ENCODE peak calls at places on chromosome 20, in nine cellular contexts. A is NAMALWA, L is A549, U is hippocampal formation, G is NCI-H1436, N is A673, R is NCI-H2081, S is GF-D8, O is GM13976. J is an unnamed sample.

GRCh38 chr20:35434085-35435005 is 3.7 kb downstream of the GDF5 start:
- DNase-seq in U (no peak), O (no peak), N (no peak), A (no peak), G (no peak), R (no peak), L (no peak), S (no peak), J (no peak)

GRCh38 chr20:38805958-38806854 is 709 bp downstream of the PPP1R16B start:
- DNase-seq in N (no peak), O (peak; percentile 61), G (no peak), L (no peak), U (no peak), R (peak; percentile 8), A (peak; percentile 58), S (no peak), J (peak; percentile 67)

GRCh38 chr20:19288061-19288460 is 75.6 kb downstream of the SLC24A3 start:
- DNase-seq in U (no peak), N (no peak), R (no peak), L (no peak), S (no peak), G (no peak), O (no peak), A (no peak), J (no peak)

GRCh38 chr20:35988910-35989463 is 20.6 kb downstream of the CNBD2 start:
- DNase-seq in O (no peak), R (no peak), U (no peak), N (no peak), A (no peak), G (no peak), S (no peak), L (no peak), J (no peak)

GRCh38 chr20:34984756-34985261 is 29.1 kb downstream of the MYH7B start:
- DNase-seq in S (no peak), O (no peak), N (no peak), G (no peak), U (no peak), R (no peak), L (no peak), A (no peak), J (no peak)

GRCh38 chr20:45082468-45082867 is 18.5 kb downstream of the KCNS1 start:
- DNase-seq in U (no peak), R (no peak), L (no peak), O (no peak), A (no peak), N (no peak), G (no peak), S (no peak), J (no peak)

GRCh38 chr20:32332614-32333013 is 25.5 kb upstream of the ASXL1 start:
- DNase-seq in R (no peak), S (no peak), A (no peak), O (no peak), U (no peak), N (no peak), L (no peak), G (no peak), J (no peak)

GRCh38 chr20:59735917-59736316 is 131.6 kb downstream of the PHACTR3 start:
- DNase-seq in R (no peak), O (no peak), U (peak; percentile 29), S (no peak), A (no peak), G (no peak), L (no peak), N (no peak), J (no peak)

GRCh38 chr20:63430891-63431290 is 41.6 kb downstream of the KCNQ2 start:
- DNase-seq in G (no peak), R (no peak), N (no peak), L (no peak), O (no peak), A (no peak), S (no peak), U (no peak), J (no peak)

GRCh38 chr20:58651823-58652605 is 931 bp downstream of the STX16 start:
- DNase-seq in O (peak; percentile 86), R (peak; percentile 47), L (peak; percentile 48), A (peak; percentile 84), N (peak; percentile 79), U (peak; percentile 24), S (peak; percentile 62), G (no peak), J (peak; percentile 88)

GRCh38 chr20:35849726-35850125 is 77.9 kb downstream of the PHF20 start:
- DNase-seq in A (no peak), L (no peak), G (no peak), S (no peak), O (no peak), N (no peak), U (peak; percentile 3), R (no peak), J (no peak)

GRCh38 chr20:63628246-63628975 is 1.5 kb upstream of the GMEB2 start:
- DNase-seq in R (peak; percentile 79), U (no peak), O (peak; percentile 78), N (peak; percentile 89), G (peak; percentile 65), L (peak; percentile 92), S (peak; percentile 76), A (peak; percentile 54), J (peak; percentile 79)

GRCh38 chr20:57664476-57664875 is 44.2 kb upstream of the ZBP1 start:
- DNase-seq in L (no peak), N (no peak), G (no peak), O (no peak), S (no peak), R (no peak), U (no peak), A (no peak), J (no peak)

GRCh38 chr20:842547-842940 is 9.0 kb downstream of the FAM110A start:
- DNase-seq in A (no peak), R (no peak), G (no peak), N (no peak), U (no peak), L (no peak), S (no peak), O (no peak), J (no peak)

GRCh38 chr20:45358282-45359068 is 4.5 kb upstream of the SYS1 start:
- DNase-seq in U (peak; percentile 78), O (no peak), A (no peak), R (no peak), L (no peak), S (peak; percentile 25), G (no peak), N (no peak), J (no peak)

GRCh38 chr20:58228484-58229197 is at the start of gene ANKRD60:
- DNase-seq in O (peak; percentile 64), U (no peak), R (no peak), S (no peak), N (peak; percentile 60), A (no peak), G (peak; percentile 69), L (no peak), J (peak; percentile 42)

GRCh38 chr20:58716476-58717277 is 24.1 kb downstream of the NPEPL1 start:
- DNase-seq in S (no peak), A (no peak), U (no peak), G (no peak), O (peak; percentile 22), R (no peak), L (no peak), N (no peak), J (no peak)

GRCh38 chr20:19922716-19923115 is 94.4 kb upstream of the NAA20 start:
- DNase-seq in U (no peak), A (no peak), S (no peak), G (no peak), R (no peak), N (no peak), L (no peak), O (no peak), J (no peak)

GRCh38 chr20:34559311-34560140 is 1.0 kb downstream of the MAP1LC3A start:
- DNase-seq in L (no peak), R (no peak), N (no peak), A (no peak), G (no peak), S (no peak), U (peak; percentile 7), O (no peak), J (no peak)

GRCh38 chr20:24379116-24379927 is 90.1 kb upstream of the SYNDIG1 start:
- DNase-seq in R (no peak), N (no peak), L (peak; percentile 15), S (no peak), A (no peak), O (no peak), U (no peak), G (no peak), J (no peak)

GRCh38 chr20:12882832-12883506 is 125.8 kb upstream of the SPTLC3 start:
- DNase-seq in O (no peak), R (no peak), L (no peak), G (no peak), N (no peak), A (no peak), U (no peak), S (no peak), J (no peak)

GRCh38 chr20:31581391-31581790 is 23.7 kb upstream of the ID1 start:
- DNase-seq in O (no peak), L (no peak), N (no peak), S (no peak), R (no peak), A (no peak), G (no peak), U (no peak), J (no peak)

GRCh38 chr20:24640686-24641085 is 171.3 kb downstream of the SYNDIG1 start:
- DNase-seq in U (no peak), R (no peak), S (no peak), N (no peak), A (no peak), O (no peak), L (no peak), G (no peak), J (no peak)

GRCh38 chr20:32189691-32190607 is 17.6 kb downstream of the PLAGL2 start:
- DNase-seq in S (no peak), L (no peak), O (peak; percentile 63), A (no peak), N (peak; percentile 60), G (peak; percentile 24), R (no peak), U (peak; percentile 11), J (peak; percentile 64)

GRCh38 chr20:1263853-1264252 is 2.2 kb upstream of the SNPH start:
- DNase-seq in S (no peak), O (no peak), G (no peak), R (no peak), L (no peak), N (no peak), A (no peak), U (no peak), J (no peak)

GRCh38 chr20:37511605-37512275 is 9.3 kb upstream of the NNAT start:
- DNase-seq in U (no peak), N (no peak), R (no peak), S (no peak), G (no peak), L (no peak), O (no peak), A (no peak), J (no peak)

GRCh38 chr20:60000271-60001026 is 42.2 kb downstream of the CDH26 start:
- DNase-seq in N (peak; percentile 14), A (no peak), G (peak; percentile 29), S (no peak), O (no peak), R (no peak), U (no peak), L (no peak), J (no peak)

GRCh38 chr20:45970646-45971424 is 1.2 kb downstream of the ZNF335 start:
- DNase-seq in S (no peak), A (peak; percentile 42), G (no peak), U (no peak), N (no peak), L (no peak), O (no peak), R (no peak), J (peak; percentile 52)

J was measured in GM20000.